ENCODE peak calls at places on chromosomes 12 and 14, in four cellular contexts. Y is sigmoid colon, K is tibial artery, Z is thyroid gland. A is an unnamed sample. For H3K27me3, the result is how much of the 10 kb centered on the place peaks cover.

GRCh38 chr12:14373202-14373601 is 7.7 kb downstream of the ATF7IP start:
- DNase-seq in Y (no peak), Z (no peak), K (no peak), A (no peak)

GRCh38 chr14:40616579-40616978 is 990.1 kb upstream of the LRFN5 start:
- DNase-seq in Y (no peak), K (no peak), Z (no peak), A (no peak)

GRCh38 chr14:51605575-51605974 is 46.1 kb upstream of the FRMD6 start:
- DNase-seq in K (no peak), Y (no peak), Z (no peak), A (no peak)

GRCh38 chr12:56220611-56221232 is 1.0 kb downstream of the RNF41 start:
- DNase-seq in Y (no peak), Z (peak), K (no peak), A (no peak)

GRCh38 chr12:27279836-27280235 is 35.8 kb downstream of the STK38L start:
- DNase-seq in Z (no peak), Y (no peak), K (no peak), A (no peak)

GRCh38 chr12:91863702-91864101 is 281.9 kb downstream of the BTG1 start:
- DNase-seq in Z (no peak), Y (no peak), K (no peak), A (no peak)

GRCh38 chr12:91098942-91099341 is 12.4 kb downstream of the LUM start:
- DNase-seq in K (peak), Z (no peak), Y (peak), A (peak)

GRCh38 chr14:88323086-88323519 is at the start of gene KCNK10:
- DNase-seq in Z (no peak), K (no peak), Y (no peak), A (no peak)

GRCh38 chr14:71932229-71932951 is at the start of gene RGS6:
- DNase-seq in Y (no peak), Z (peak), K (no peak), A (no peak)

GRCh38 chr14:87940382-87940781 is 52.6 kb downstream of the GALC start:
- DNase-seq in Z (no peak), K (no peak), Y (no peak), A (no peak)

GRCh38 chr14:95011449-95012020 is 145.8 kb downstream of the DICER1 start:
- DNase-seq in K (no peak), Z (no peak), Y (peak), A (no peak)

GRCh38 chr12:49233842-49234526 is 30.9 kb upstream of the TUBA1C start:
- DNase-seq in Y (peak), K (peak), Z (peak), A (no peak)

GRCh38 chr12:92753976-92754885 is 51.4 kb downstream of the PLEKHG7 start:
- DNase-seq in Y (no peak), Z (no peak), K (no peak), A (peak)

GRCh38 chr12:25404955-25405354 is 148.1 kb downstream of the LMNTD1 start:
- DNase-seq in Z (no peak), Y (no peak), K (no peak), A (no peak)

GRCh38 chr14:66709292-66709691 is 201.3 kb downstream of the GPHN start:
- DNase-seq in Y (no peak), Z (no peak), K (no peak), A (peak)

GRCh38 chr14:89352976-89353817 is 63.8 kb downstream of the FOXN3 start:
- DNase-seq in Z (no peak), Y (no peak), K (no peak), A (no peak)

GRCh38 chr14:74634481-74634880 is 22.4 kb upstream of the LTBP2 start:
- DNase-seq in Y (no peak), K (no peak), Z (no peak), A (no peak)

GRCh38 chr14:68663385-68664076 is 129.3 kb downstream of the ZFP36L1 start:
- DNase-seq in K (no peak), Z (no peak), Y (peak), A (peak)

GRCh38 chr14:44211718-44212117 is 295.4 kb downstream of the FSCB start:
- DNase-seq in Z (no peak), Y (no peak), K (no peak), A (no peak)

GRCh38 chr14:92844220-92844619 is 50.1 kb downstream of the GOLGA5 start:
- DNase-seq in Y (no peak), K (no peak), Z (no peak), A (no peak)

GRCh38 chr12:2403221-2403976 is 350.6 kb downstream of the CACNA1C start:
- DNase-seq in K (no peak), Z (no peak), Y (no peak), A (no peak)

GRCh38 chr14:105913861-105914260 is 387.5 kb downstream of the TMEM121 start:
- DNase-seq in K (peak), Y (no peak), Z (no peak), A (no peak)

GRCh38 chr12:93740721-93741120 is 63.5 kb downstream of the CRADD start:
- DNase-seq in Y (no peak), Z (no peak), K (no peak), A (no peak)

GRCh38 chr12:50314629-50315312 is 31.5 kb upstream of the LIMA1 start:
- DNase-seq in K (no peak), Z (no peak), Y (no peak), A (peak)

GRCh38 chr14:67999693-68000384 is 180.3 kb downstream of the RAD51B start:
- DNase-seq in Z (no peak), Y (no peak), K (no peak), A (peak)

GRCh38 chr14:99951085-99951484 is 114.1 kb upstream of the EVL start:
- DNase-seq in K (no peak), Z (no peak), Y (peak), A (no peak)

GRCh38 chr14:99952039-99952438 is 113.2 kb upstream of the EVL start:
- DNase-seq in K (no peak), Y (no peak), Z (no peak), A (no peak)

GRCh38 chr14:99952453-99952852 is 112.8 kb upstream of the EVL start:
- DNase-seq in Y (no peak), K (no peak), Z (no peak), A (no peak)

GRCh38 chr14:99958380-99958779 is 106.8 kb upstream of the EVL start:
- DNase-seq in Z (no peak), Y (peak), K (no peak), A (no peak)

GRCh38 chr14:99955826-99956455 is 109.3 kb upstream of the EVL start:
- DNase-seq in Z (no peak), K (no peak), Y (peak), A (no peak)
- TF ChIP-seq CTCF in Z (no peak), K (no peak), Y (no peak), A (no peak)

DNA sequence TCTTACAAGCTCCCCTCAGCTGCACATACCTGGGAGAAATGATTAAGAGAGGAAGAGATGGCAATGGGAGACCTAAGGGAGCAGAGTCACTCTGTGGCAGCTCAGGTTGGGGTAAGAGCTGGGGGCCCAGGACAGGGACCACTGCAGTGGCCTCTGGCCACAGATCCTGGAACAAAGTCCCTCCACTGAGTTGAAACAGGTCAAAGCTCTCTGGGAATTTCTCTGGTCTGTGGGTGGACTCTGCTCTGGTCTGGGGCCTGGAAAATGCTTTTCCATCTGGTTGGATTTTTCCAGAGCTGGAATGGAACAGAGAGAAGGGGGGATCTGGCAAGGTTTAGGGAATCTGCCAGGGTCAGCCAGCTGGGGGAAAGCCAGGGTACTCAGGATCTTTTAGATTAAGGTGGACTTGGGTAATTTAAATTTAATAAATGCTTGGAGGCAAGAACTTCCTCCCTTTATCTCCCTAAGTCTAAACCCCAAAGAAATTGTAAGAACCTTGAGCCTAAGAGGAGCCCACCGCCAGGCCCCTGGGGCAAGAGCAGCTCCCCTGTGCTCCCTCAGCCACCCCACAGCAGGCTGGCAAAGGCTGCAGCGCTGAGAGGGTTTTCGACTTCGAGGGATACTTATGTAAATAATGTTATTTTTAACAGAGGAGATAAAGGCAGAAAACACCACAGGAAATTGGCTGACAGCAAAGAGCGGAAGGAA is 3.7 kb downstream of the HOXC10 start:
- DNase-seq in Z (no peak), K (no peak), Y (no peak), A (no peak)
- H3K27me3 ChIP-seq in Z (half or more), K (under half), Y (half or more), A (half or more)

DNA sequence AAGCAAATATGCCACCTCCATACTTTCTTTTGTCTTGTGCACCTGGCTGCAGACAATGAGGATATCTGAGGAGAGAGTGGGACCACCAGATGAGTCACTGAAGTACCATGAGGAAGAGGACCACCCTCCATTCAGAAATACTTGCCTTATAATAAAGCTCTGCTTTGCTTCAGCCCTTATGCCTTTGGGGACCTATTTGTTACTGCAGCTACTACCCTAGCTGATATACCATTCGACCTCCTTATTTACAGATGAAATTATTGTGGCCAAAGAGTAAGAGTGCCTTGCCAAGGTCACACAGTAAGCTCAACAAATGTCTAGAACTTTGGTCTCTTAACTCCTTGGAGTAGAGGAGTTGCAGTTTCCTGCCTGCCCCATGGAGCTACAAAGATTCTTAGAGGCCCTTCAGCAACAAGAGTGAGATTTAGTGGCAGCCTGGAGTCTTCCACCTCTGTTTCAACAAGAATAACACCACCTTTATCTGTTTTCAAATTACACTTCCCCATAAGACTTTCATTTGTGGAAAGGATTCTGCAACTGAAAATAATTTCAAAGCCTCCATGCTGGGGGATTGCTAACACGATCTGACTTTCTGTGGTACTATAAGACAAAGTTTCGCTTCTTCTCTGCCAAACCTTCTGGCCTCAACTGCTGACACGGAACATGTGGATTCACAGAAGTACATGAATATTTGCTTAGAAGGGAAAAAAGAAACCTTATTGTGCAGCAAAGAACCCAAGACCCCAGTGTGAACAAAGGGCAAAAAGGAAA is 3.6 kb downstream of the CMKLR1 start:
- DNase-seq in Y (no peak), K (no peak), Z (no peak), A (no peak)
- H3K27ac ChIP-seq in Y (no peak), K (peak), Z (no peak), A (no peak)

GRCh38 chr14:63764620-63765139 is 36.8 kb upstream of the SGPP1 start:
- DNase-seq in K (no peak), Z (no peak), Y (no peak), A (no peak)

GRCh38 chr14:63764103-63764502 is 36.2 kb upstream of the SGPP1 start:
- DNase-seq in Z (no peak), K (no peak), Y (no peak), A (no peak)

GRCh38 chr14:63760014-63760413 is 32.1 kb upstream of the SGPP1 start:
- DNase-seq in Y (no peak), Z (no peak), K (no peak), A (no peak)

GRCh38 chr14:63759454-63759853 is 31.6 kb upstream of the SGPP1 start:
- DNase-seq in Z (no peak), Y (no peak), K (no peak), A (no peak)

DNA sequence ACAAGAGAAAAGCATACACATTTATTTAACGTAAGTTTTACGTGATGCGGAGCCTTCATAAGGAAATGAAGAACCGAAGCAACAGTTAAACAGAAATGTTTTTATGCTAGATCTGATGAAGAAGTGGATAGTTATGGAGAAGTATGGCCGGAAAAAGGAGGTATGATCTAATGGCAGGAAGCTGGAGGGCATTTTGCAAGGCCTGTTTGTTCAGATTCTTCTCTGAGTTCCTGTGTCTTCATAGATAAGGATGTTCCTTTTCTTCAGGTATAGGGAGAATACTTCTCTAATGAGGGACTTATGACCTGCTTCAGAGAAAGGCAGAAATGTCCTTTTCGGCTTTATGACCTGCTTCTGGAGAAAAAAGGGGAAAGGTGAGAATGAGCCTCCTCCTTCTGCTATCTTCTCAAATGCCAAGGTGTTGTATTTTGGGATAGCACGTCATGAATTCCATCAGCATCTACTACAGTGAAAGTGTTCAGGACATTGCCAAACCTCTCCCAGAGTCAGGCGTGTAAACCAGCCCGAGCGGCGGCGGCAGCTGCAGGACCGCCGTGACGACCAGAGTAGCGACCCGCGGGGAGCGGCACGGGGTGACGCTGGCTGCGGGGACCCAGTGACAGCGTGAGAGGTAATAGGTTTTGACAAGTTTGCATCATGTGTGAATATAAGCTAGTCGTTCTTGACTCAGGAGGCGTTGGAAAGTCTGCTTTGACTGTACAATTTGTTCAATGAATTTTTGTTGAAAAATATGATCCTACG is 33.7 kb upstream of the SGPP1 start:
- DNase-seq in Z (no peak), Y (no peak), K (no peak), A (no peak)
- TF ChIP-seq CTCF in Z (no peak), Y (no peak), K (no peak), A (no peak)

DNA sequence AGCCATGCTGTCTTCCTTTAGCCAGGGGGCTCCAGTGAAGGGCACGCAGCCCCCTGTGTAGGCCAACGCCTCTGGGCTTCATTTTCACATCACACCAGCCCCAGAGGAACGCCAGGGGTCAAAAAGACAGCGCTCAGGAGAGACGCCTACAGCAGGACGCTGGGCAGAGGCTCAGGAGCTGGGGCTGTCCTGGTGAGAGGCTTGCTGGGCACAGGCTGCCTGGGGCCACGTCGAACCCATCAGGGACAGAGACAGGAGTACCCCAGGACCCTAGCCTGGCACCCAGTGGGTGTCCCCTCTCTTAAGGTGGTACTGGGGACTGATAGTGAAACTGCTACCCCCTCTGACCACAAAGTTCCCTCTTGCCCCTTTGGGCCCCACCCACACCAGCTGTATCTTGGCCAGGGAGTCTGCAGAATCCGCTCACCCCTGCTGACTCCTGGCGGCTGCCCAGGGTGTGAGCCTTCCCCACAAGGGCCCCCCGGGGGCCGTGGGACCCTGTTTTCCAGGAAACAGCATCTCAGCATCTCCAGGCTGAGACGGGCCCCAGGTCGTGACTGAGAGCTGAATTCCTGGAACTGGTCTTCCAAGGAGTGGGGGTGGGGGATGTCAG is 321.7 kb upstream of the RTL1 start:
- DNase-seq in K (no peak), Z (no peak), Y (no peak), A (no peak)
- H3K27me3 ChIP-seq in K (under half), Z (under half), Y (under half), A (under half)

GRCh38 chr12:109738878-109739665 is 25.4 kb downstream of the FAM222A start:
- DNase-seq in Z (no peak), K (peak), Y (peak), A (no peak)
- H3K27ac ChIP-seq in Z (no peak), K (no peak), Y (no peak), A (no peak)

DNA sequence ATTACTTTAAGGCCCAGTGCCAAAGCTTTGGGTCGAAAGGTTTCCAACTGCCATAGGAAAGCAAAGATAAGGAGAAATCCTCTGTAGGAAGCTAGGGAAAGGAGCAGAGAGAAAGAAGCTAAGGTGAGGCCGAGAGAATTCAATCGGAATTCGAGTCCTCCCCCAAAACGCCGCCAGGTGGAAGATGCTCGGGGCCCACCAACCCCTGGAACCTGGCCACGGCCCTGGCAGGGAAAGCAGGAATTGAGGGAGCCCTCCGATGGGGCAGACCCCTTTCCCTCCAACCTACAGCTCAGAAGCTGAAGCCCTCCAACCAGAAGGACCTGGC is 498 bp downstream of the GMFB start:
- DNase-seq in Z (no peak), K (no peak), Y (no peak), A (no peak)
- TF ChIP-seq CTCF in Z (no peak), K (peak), Y (no peak), A (peak)

A was measured in brain microvascular endothelial cell.